ENCODE peak calls at places on chromosomes 16 and 17, in five cellular contexts. One of them, this sample, is unnamed.

GRCh38 chr17:31888124-31888523 is 13.4 kb downstream of the UTP6 start:
- DNase-seq in stimulated activated CD4-positive, alpha-beta T cell treated with anti-CD3 and anti-CD28 coated beads, Interleukin-4, amount 100 ng/mL, for 1 hour: no peak
- DNase-seq in T1000: no peak
- DNase-seq in dorsolateral prefrontal cortex: no peak
- DNase-seq in NCI-H1092 treated with DMSO at 0.1 percent for 48 hours: no peak
- DNase-seq in this sample: no peak

GRCh38 chr17:82023447-82024241 is 539 bp downstream of the LRRC45 start:
- DNase-seq in NCI-H1092 treated with DMSO at 0.1 percent for 48 hours: peak
- DNase-seq in stimulated activated CD4-positive, alpha-beta T cell treated with anti-CD3 and anti-CD28 coated beads, Interleukin-4, amount 100 ng/mL, for 1 hour: peak
- DNase-seq in dorsolateral prefrontal cortex: no peak
- DNase-seq in T1000: no peak
- DNase-seq in this sample: peak

GRCh38 chr17:51722994-51723393 is 435.5 kb downstream of the CA10 start:
- DNase-seq in NCI-H1092 treated with DMSO at 0.1 percent for 48 hours: no peak
- DNase-seq in T1000: no peak
- DNase-seq in dorsolateral prefrontal cortex: no peak
- DNase-seq in stimulated activated CD4-positive, alpha-beta T cell treated with anti-CD3 and anti-CD28 coated beads, Interleukin-4, amount 100 ng/mL, for 1 hour: no peak
- DNase-seq in this sample: no peak

GRCh38 chr16:2587891-2588565 is 50.2 kb downstream of the PDPK1 start:
- DNase-seq in T1000: no peak
- DNase-seq in stimulated activated CD4-positive, alpha-beta T cell treated with anti-CD3 and anti-CD28 coated beads, Interleukin-4, amount 100 ng/mL, for 1 hour: no peak
- DNase-seq in dorsolateral prefrontal cortex: peak
- DNase-seq in NCI-H1092 treated with DMSO at 0.1 percent for 48 hours: no peak
- DNase-seq in this sample: no peak

GRCh38 chr16:5438591-5438990 is 341.0 kb upstream of the EEF2KMT start:
- DNase-seq in stimulated activated CD4-positive, alpha-beta T cell treated with anti-CD3 and anti-CD28 coated beads, Interleukin-4, amount 100 ng/mL, for 1 hour: no peak
- DNase-seq in T1000: no peak
- DNase-seq in NCI-H1092 treated with DMSO at 0.1 percent for 48 hours: no peak
- DNase-seq in dorsolateral prefrontal cortex: no peak
- DNase-seq in this sample: no peak

GRCh38 chr16:15950167-15950854 is 895 bp downstream of the ABCC1 start:
- DNase-seq in stimulated activated CD4-positive, alpha-beta T cell treated with anti-CD3 and anti-CD28 coated beads, Interleukin-4, amount 100 ng/mL, for 1 hour: peak
- DNase-seq in NCI-H1092 treated with DMSO at 0.1 percent for 48 hours: peak
- DNase-seq in dorsolateral prefrontal cortex: no peak
- DNase-seq in T1000: no peak
- DNase-seq in this sample: peak

GRCh38 chr17:74767111-74767516 is 9.0 kb downstream of the NAT9 start:
- DNase-seq in NCI-H1092 treated with DMSO at 0.1 percent for 48 hours: no peak
- DNase-seq in T1000: no peak
- DNase-seq in dorsolateral prefrontal cortex: peak
- DNase-seq in stimulated activated CD4-positive, alpha-beta T cell treated with anti-CD3 and anti-CD28 coated beads, Interleukin-4, amount 100 ng/mL, for 1 hour: no peak
- DNase-seq in this sample: no peak

GRCh38 chr16:11792404-11793260 is 4.4 kb downstream of the ZC3H7A start:
- DNase-seq in stimulated activated CD4-positive, alpha-beta T cell treated with anti-CD3 and anti-CD28 coated beads, Interleukin-4, amount 100 ng/mL, for 1 hour: peak
- DNase-seq in dorsolateral prefrontal cortex: no peak
- DNase-seq in T1000: no peak
- DNase-seq in NCI-H1092 treated with DMSO at 0.1 percent for 48 hours: peak
- DNase-seq in this sample: peak

GRCh38 chr17:32998893-32999240 is 7.2 kb downstream of the SPACA3 start:
- DNase-seq in T1000: no peak
- DNase-seq in NCI-H1092 treated with DMSO at 0.1 percent for 48 hours: no peak
- DNase-seq in stimulated activated CD4-positive, alpha-beta T cell treated with anti-CD3 and anti-CD28 coated beads, Interleukin-4, amount 100 ng/mL, for 1 hour: no peak
- DNase-seq in dorsolateral prefrontal cortex: no peak
- DNase-seq in this sample: no peak

GRCh38 chr17:63955232-63955631 is 17.5 kb downstream of the SCN4A start:
- DNase-seq in dorsolateral prefrontal cortex: no peak
- DNase-seq in T1000: no peak
- DNase-seq in stimulated activated CD4-positive, alpha-beta T cell treated with anti-CD3 and anti-CD28 coated beads, Interleukin-4, amount 100 ng/mL, for 1 hour: no peak
- DNase-seq in NCI-H1092 treated with DMSO at 0.1 percent for 48 hours: no peak
- DNase-seq in this sample: no peak

GRCh38 chr16:1775846-1776671 is 3.1 kb upstream of the MRPS34 start:
- DNase-seq in T1000: no peak
- DNase-seq in NCI-H1092 treated with DMSO at 0.1 percent for 48 hours: no peak
- DNase-seq in stimulated activated CD4-positive, alpha-beta T cell treated with anti-CD3 and anti-CD28 coated beads, Interleukin-4, amount 100 ng/mL, for 1 hour: no peak
- DNase-seq in dorsolateral prefrontal cortex: no peak
- DNase-seq in this sample: no peak

GRCh38 chr16:3173892-3174617 is 13.9 kb upstream of the OR1F1 start:
- DNase-seq in T1000: no peak
- DNase-seq in dorsolateral prefrontal cortex: no peak
- DNase-seq in stimulated activated CD4-positive, alpha-beta T cell treated with anti-CD3 and anti-CD28 coated beads, Interleukin-4, amount 100 ng/mL, for 1 hour: no peak
- DNase-seq in NCI-H1092 treated with DMSO at 0.1 percent for 48 hours: no peak
- DNase-seq in this sample: no peak

GRCh38 chr17:7348478-7349242 is 3.3 kb upstream of the KCTD11 start:
- DNase-seq in T1000: no peak
- DNase-seq in stimulated activated CD4-positive, alpha-beta T cell treated with anti-CD3 and anti-CD28 coated beads, Interleukin-4, amount 100 ng/mL, for 1 hour: no peak
- DNase-seq in dorsolateral prefrontal cortex: no peak
- DNase-seq in NCI-H1092 treated with DMSO at 0.1 percent for 48 hours: no peak
- DNase-seq in this sample: no peak

GRCh38 chr17:73600103-73600871 is 44.0 kb downstream of the SDK2 start:
- DNase-seq in dorsolateral prefrontal cortex: no peak
- DNase-seq in stimulated activated CD4-positive, alpha-beta T cell treated with anti-CD3 and anti-CD28 coated beads, Interleukin-4, amount 100 ng/mL, for 1 hour: no peak
- DNase-seq in T1000: no peak
- DNase-seq in NCI-H1092 treated with DMSO at 0.1 percent for 48 hours: no peak
- DNase-seq in this sample: no peak

GRCh38 chr16:76278976-76279375 is 1.8 kb downstream of the CNTNAP4 start:
- DNase-seq in NCI-H1092 treated with DMSO at 0.1 percent for 48 hours: peak
- DNase-seq in dorsolateral prefrontal cortex: no peak
- DNase-seq in stimulated activated CD4-positive, alpha-beta T cell treated with anti-CD3 and anti-CD28 coated beads, Interleukin-4, amount 100 ng/mL, for 1 hour: no peak
- DNase-seq in T1000: no peak
- DNase-seq in this sample: peak

GRCh38 chr16:87416826-87417471 is 24.8 kb downstream of the MAP1LC3B start:
- DNase-seq in NCI-H1092 treated with DMSO at 0.1 percent for 48 hours: peak
- DNase-seq in stimulated activated CD4-positive, alpha-beta T cell treated with anti-CD3 and anti-CD28 coated beads, Interleukin-4, amount 100 ng/mL, for 1 hour: peak
- DNase-seq in dorsolateral prefrontal cortex: no peak
- DNase-seq in T1000: no peak
- DNase-seq in this sample: no peak

GRCh38 chr16:30927789-30928378 is 4.5 kb downstream of the FBXL19 start:
- DNase-seq in dorsolateral prefrontal cortex: peak
- DNase-seq in T1000: no peak
- DNase-seq in stimulated activated CD4-positive, alpha-beta T cell treated with anti-CD3 and anti-CD28 coated beads, Interleukin-4, amount 100 ng/mL, for 1 hour: peak
- DNase-seq in NCI-H1092 treated with DMSO at 0.1 percent for 48 hours: peak
- DNase-seq in this sample: peak

GRCh38 chr17:50636145-50636803 is 1.6 kb downstream of the ABCC3 start:
- DNase-seq in T1000: no peak
- DNase-seq in stimulated activated CD4-positive, alpha-beta T cell treated with anti-CD3 and anti-CD28 coated beads, Interleukin-4, amount 100 ng/mL, for 1 hour: no peak
- DNase-seq in NCI-H1092 treated with DMSO at 0.1 percent for 48 hours: no peak
- DNase-seq in dorsolateral prefrontal cortex: no peak
- DNase-seq in this sample: no peak

GRCh38 chr17:70366421-70366820 is 197.1 kb downstream of the KCNJ2 start:
- DNase-seq in stimulated activated CD4-positive, alpha-beta T cell treated with anti-CD3 and anti-CD28 coated beads, Interleukin-4, amount 100 ng/mL, for 1 hour: no peak
- DNase-seq in dorsolateral prefrontal cortex: no peak
- DNase-seq in T1000: no peak
- DNase-seq in NCI-H1092 treated with DMSO at 0.1 percent for 48 hours: no peak
- DNase-seq in this sample: peak

GRCh38 chr17:58415371-58416055 is 1.8 kb downstream of the RNF43 start:
- DNase-seq in NCI-H1092 treated with DMSO at 0.1 percent for 48 hours: no peak
- DNase-seq in dorsolateral prefrontal cortex: no peak
- DNase-seq in stimulated activated CD4-positive, alpha-beta T cell treated with anti-CD3 and anti-CD28 coated beads, Interleukin-4, amount 100 ng/mL, for 1 hour: no peak
- DNase-seq in T1000: no peak
- DNase-seq in this sample: peak

GRCh38 chr16:72939247-72939646 is 108.7 kb downstream of the ZFHX3 start:
- DNase-seq in T1000: no peak
- DNase-seq in stimulated activated CD4-positive, alpha-beta T cell treated with anti-CD3 and anti-CD28 coated beads, Interleukin-4, amount 100 ng/mL, for 1 hour: no peak
- DNase-seq in NCI-H1092 treated with DMSO at 0.1 percent for 48 hours: no peak
- DNase-seq in dorsolateral prefrontal cortex: no peak
- DNase-seq in this sample: no peak

This sample was measured in NCI-H1105 treated with DMSO at 0.1 percent for 48 hours.